ENCODE peak calls at places on chromosomes 16 and 17, in eight cellular contexts. H, T, U, L, J, E, K and Y are unnamed samples.

GRCh38 chr17:14488958-14489550 is 188.2 kb downstream of the HS3ST3B1 start:
- DNase-seq in L (no peak), J (no peak), U (no peak), T (no peak), K (no peak), H (no peak), E (no peak), Y (no peak)

GRCh38 chr17:51722994-51723393 is 435.5 kb downstream of the CA10 start:
- DNase-seq in T (no peak), U (no peak), L (no peak), H (no peak), K (peak; percentile 78), E (no peak), J (no peak), Y (no peak)

GRCh38 chr16:48099455-48099854 is 56.3 kb downstream of the ABCC12 start:
- DNase-seq in J (no peak), H (no peak), T (no peak), L (no peak), U (no peak), K (peak; percentile 16), E (no peak), Y (no peak)

GRCh38 chr17:64020068-64020766 is at the start of gene ICAM2:
- DNase-seq in L (no peak), U (no peak), T (peak; percentile 98), H (no peak), J (peak; percentile 29), K (no peak), E (no peak), Y (peak; percentile 72)

GRCh38 chr16:79628501-79628975 is 28.0 kb upstream of the MAF start:
- DNase-seq in K (peak; percentile 88), T (peak; percentile 23), E (no peak), U (no peak), L (no peak), H (peak; percentile 19), J (no peak), Y (peak; percentile 55)

GRCh38 chr16:73418746-73419145 is 370.8 kb upstream of the ZFHX3 start:
- DNase-seq in L (peak; percentile 20), J (no peak), U (no peak), H (peak; percentile 22), E (no peak), T (no peak), K (peak; percentile 3), Y (no peak)

GRCh38 chr17:1649116-1649843 is 386 bp downstream of the RILP start:
- DNase-seq in U (no peak), H (peak; percentile 88), L (peak; percentile 70), K (peak; percentile 86), T (peak; percentile 76), J (peak; percentile 77), E (peak; percentile 74), Y (peak; percentile 87)

GRCh38 chr17:50421308-50422031 is 4.5 kb upstream of the ACSF2 start:
- DNase-seq in E (no peak), T (no peak), K (no peak), H (no peak), U (no peak), J (no peak), L (no peak), Y (peak; percentile 30)

GRCh38 chr17:75371981-75372380 is 33.5 kb downstream of the GRB2 start:
- DNase-seq in J (no peak), E (no peak), K (no peak), L (no peak), H (no peak), T (no peak), U (no peak), Y (no peak)

GRCh38 chr16:64841482-64841881 is 280.4 kb downstream of the CDH11 start:
- DNase-seq in E (no peak), K (no peak), L (no peak), H (no peak), T (no peak), J (no peak), U (no peak), Y (no peak)

GRCh38 chr17:40479754-40480480 is 21.5 kb downstream of the TNS4 start:
- DNase-seq in J (no peak), H (no peak), T (no peak), U (no peak), E (no peak), L (no peak), K (no peak), Y (peak; percentile 39)

GRCh38 chr16:78763821-78764440 is 664.5 kb downstream of the WWOX start:
- DNase-seq in T (no peak), E (no peak), U (no peak), K (no peak), H (no peak), L (no peak), J (no peak), Y (no peak)

GRCh38 chr16:84247844-84248243 is 8.0 kb upstream of the KCNG4 start:
- DNase-seq in U (no peak), K (peak; percentile 27), H (peak; percentile 3), T (no peak), L (no peak), J (no peak), E (no peak), Y (no peak)

GRCh38 chr16:20952144-20952797 is 51.7 kb downstream of the LYRM1 start:
- DNase-seq in L (no peak), U (no peak), T (no peak), H (no peak), J (no peak), K (no peak), E (no peak), Y (no peak)

GRCh38 chr16:16045879-16046278 is 96.5 kb downstream of the ABCC1 start:
- DNase-seq in T (no peak), L (no peak), J (no peak), K (no peak), E (peak; percentile 56), H (no peak), U (no peak), Y (peak; percentile 43)
- TF ChIP-seq CTCF in T (no peak), L (no peak), J (no peak), K (no peak), E (peak; percentile 67), H (peak; percentile 13), U (no peak), Y (peak; percentile 13)

DNA sequence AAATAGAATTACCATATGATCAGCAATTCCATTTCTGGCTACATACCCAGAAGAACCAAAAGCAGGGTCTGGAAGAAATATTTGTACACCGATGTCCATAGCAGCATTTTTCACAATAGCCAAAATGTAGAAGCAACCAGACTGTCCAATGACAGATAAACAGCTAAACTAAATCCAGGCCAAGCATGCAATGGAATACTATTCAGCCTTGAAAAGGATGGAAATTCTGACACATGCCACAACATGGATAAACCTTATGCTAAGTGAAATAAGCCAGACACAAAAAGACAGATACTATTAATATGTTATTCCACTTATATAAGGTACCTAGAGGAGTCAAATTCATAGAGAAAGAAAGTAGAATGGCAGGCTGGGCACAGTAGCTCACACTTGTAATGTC is 25.9 kb upstream of the CREBBP start:
- DNase-seq in T (no peak), L (no peak), J (no peak), E (no peak), K (no peak), H (no peak), U (no peak), Y (no peak)
- TF ChIP-seq CTCF in T (no peak), L (no peak), J (no peak), E (no peak), K (no peak), H (no peak), U (no peak), Y (no peak)

GRCh38 chr16:63776437-63776836 is 1345.4 kb downstream of the CDH11 start:
- DNase-seq in L (no peak), J (no peak), H (no peak), U (no peak), K (no peak), E (no peak), T (no peak), Y (no peak)
- TF ChIP-seq CTCF in L (no peak), J (no peak), H (no peak), U (no peak), K (no peak), E (no peak), T (no peak), Y (no peak)

DNA sequence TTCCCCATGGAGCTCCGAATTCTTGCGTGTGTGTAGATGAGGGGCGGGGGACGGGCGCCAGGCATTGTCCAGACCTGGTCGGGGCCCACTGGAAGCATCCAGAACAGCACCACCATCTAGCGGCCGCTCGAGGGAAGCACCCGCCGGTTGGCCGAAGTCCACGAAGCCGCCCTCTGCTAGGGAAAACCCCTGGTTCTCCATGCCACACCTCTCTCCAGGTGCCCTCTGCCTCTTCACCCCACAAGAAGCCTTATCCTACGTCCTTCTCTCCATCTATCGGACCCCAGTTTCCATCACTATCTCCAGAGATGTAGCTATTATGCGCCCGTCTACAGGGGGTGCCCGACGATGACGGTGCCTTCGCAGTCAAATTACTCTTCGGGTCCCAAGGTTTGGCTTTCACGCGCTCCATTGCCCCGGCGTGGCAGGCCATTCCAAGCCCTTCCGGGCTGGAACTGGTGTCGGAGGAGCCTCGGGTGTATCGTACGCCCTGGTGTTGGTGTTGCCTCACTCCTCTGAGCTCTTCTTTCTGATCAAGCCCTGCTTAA is 617 bp upstream of the SENP3 start:
- DNase-seq in K (peak; percentile 92), J (peak; percentile 92), U (peak; percentile 82), H (peak; percentile 76), T (peak; percentile 81), L (peak; percentile 50), E (peak; percentile 90), Y (peak; percentile 83)
- TF ChIP-seq CTCF in K (peak; percentile 88), J (peak; percentile 75), U (peak; percentile 90), H (peak; percentile 94), T (peak; percentile 85), L (peak; percentile 90), E (peak; percentile 41), Y (peak; percentile 42)

GRCh38 chr16:85557976-85558589 is 55.0 kb upstream of the GSE1 start:
- DNase-seq in H (no peak), L (no peak), K (peak; percentile 47), U (no peak), E (no peak), T (no peak), J (no peak), Y (no peak)
- TF ChIP-seq CTCF in H (no peak), L (no peak), K (no peak), U (peak; percentile 12), E (no peak), T (no peak), J (no peak), Y (no peak)

DNA sequence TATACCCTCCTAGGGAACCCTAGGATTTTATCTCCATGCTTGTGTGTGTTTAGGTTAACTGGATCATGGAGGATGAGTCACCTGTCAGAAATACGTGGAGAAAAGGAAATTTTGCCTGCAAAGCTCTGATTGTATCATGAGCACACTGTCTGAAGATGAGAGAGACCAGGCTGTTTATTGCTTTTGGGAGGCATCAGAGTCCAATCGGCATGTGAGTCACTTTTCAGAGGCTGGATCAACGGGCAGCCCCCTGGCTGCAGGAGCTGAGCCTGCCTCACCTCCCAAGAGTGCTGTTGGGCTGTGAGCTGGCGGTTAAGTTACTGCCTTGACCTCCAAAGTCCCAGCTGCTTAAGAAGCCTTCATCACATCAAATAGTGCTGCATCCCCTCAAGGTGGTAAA is 41.5 kb upstream of the MED9 start:
- DNase-seq in H (peak; percentile 99), L (peak; percentile 32), E (no peak), T (no peak), J (no peak), K (peak; percentile 55), U (no peak), Y (peak; percentile 65)
- TF ChIP-seq CTCF in H (peak; percentile 60), L (peak; percentile 49), E (no peak), T (no peak), J (no peak), K (no peak), U (no peak), Y (no peak)

GRCh38 chr17:9645858-9646555 is 690 bp downstream of the USP43 start:
- DNase-seq in J (no peak), K (peak; percentile 66), U (no peak), H (no peak), E (peak; percentile 55), L (no peak), T (no peak), Y (peak; percentile 76)
- TF ChIP-seq CTCF in J (no peak), K (no peak), U (peak; percentile 71), H (no peak), E (no peak), L (no peak), T (no peak), Y (no peak)